ENCODE peak calls at places on chromosome 14, in six cellular contexts. B is GM12878, Q is A549, T is stomach, X is sigmoid colon, C is transverse colon. H is an unnamed sample. For H3K4me1, the result is how much of the 10 kb centered on the place peaks cover.

GRCh38 chr14:61872452-61872851 is 110.2 kb downstream of the SNAPC1 start:
- DNase-seq in B (peak), X (no peak), C (no peak), Q (no peak), T (no peak), H (no peak)

GRCh38 chr14:33271216-33271615 is 332.5 kb downstream of the NPAS3 start:
- DNase-seq in T (no peak), Q (no peak), B (no peak), X (no peak), C (no peak), H (no peak)

GRCh38 chr14:68297871-68298468 is 478.4 kb downstream of the RAD51B start:
- DNase-seq in T (no peak), Q (no peak), B (no peak), C (no peak), X (no peak), H (no peak)

GRCh38 chr14:53027031-53027430 is 76.2 kb upstream of the FERMT2 start:
- DNase-seq in Q (no peak), X (no peak), T (no peak), B (no peak), C (no peak), H (no peak)

GRCh38 chr14:63435204-63435603 is 108.0 kb downstream of the PPP2R5E start:
- DNase-seq in X (no peak), B (no peak), Q (no peak), T (no peak), C (no peak), H (no peak)

GRCh38 chr14:65321370-65321875 is 91.1 kb upstream of the FUT8 start:
- DNase-seq in T (no peak), X (no peak), Q (no peak), B (peak), C (no peak), H (no peak)

GRCh38 chr14:77613207-77613606 is 3.2 kb downstream of the SPTLC2 start:
- DNase-seq in T (no peak), Q (no peak), C (no peak), X (no peak), B (no peak), H (no peak)

GRCh38 chr14:33617154-33617553 is 333.7 kb downstream of the EGLN3 start:
- DNase-seq in C (no peak), T (no peak), X (no peak), Q (no peak), B (no peak), H (no peak)

GRCh38 chr14:38138581-38139138 is 69.0 kb upstream of the SSTR1 start:
- DNase-seq in C (no peak), Q (no peak), X (no peak), T (no peak), B (no peak), H (no peak)

GRCh38 chr14:55434805-55435174 is 5.6 kb downstream of the TBPL2 start:
- DNase-seq in C (no peak), T (no peak), X (no peak), Q (no peak), B (no peak), H (no peak)

GRCh38 chr14:22159049-22159448 is 430.0 kb downstream of the DAD1 start:
- DNase-seq in C (no peak), B (no peak), T (no peak), X (no peak), Q (no peak), H (no peak)

GRCh38 chr14:74207943-74208342 is 31.3 kb upstream of the VSX2 start:
- DNase-seq in C (no peak), T (no peak), B (no peak), Q (no peak), X (no peak), H (no peak)

GRCh38 chr14:89011327-89011726 is 186.9 kb downstream of the TTC8 start:
- DNase-seq in X (no peak), Q (no peak), C (no peak), B (no peak), T (no peak), H (no peak)

GRCh38 chr14:101181717-101182313 is 278.3 kb upstream of the RTL1 start:
- DNase-seq in Q (no peak), B (no peak), X (no peak), C (no peak), T (no peak), H (peak)

GRCh38 chr14:39219075-39219499 is 14.6 kb upstream of the MIA2 start:
- DNase-seq in T (no peak), Q (peak), B (no peak), C (no peak), X (no peak), H (no peak)

GRCh38 chr14:50830044-50830931 is 674 bp downstream of the NIN start:
- DNase-seq in T (peak), Q (peak), B (peak), X (peak), C (peak), H (peak)

GRCh38 chr14:32696325-32697101 is 242.2 kb upstream of the NPAS3 start:
- DNase-seq in Q (no peak), T (no peak), B (no peak), X (no peak), C (no peak), H (no peak)

GRCh38 chr14:88750413-88750812 is 42.3 kb downstream of the EML5 start:
- DNase-seq in C (no peak), T (no peak), X (no peak), Q (no peak), B (no peak), H (no peak)

GRCh38 chr14:91523972-91524371 is 13.9 kb upstream of the PPP4R3A start:
- DNase-seq in C (no peak), B (no peak), T (no peak), Q (no peak), X (no peak), H (no peak)

GRCh38 chr14:50000215-50001145 is 107.6 kb downstream of the ARF6 start:
- DNase-seq in X (peak), T (peak), C (peak), B (no peak), Q (no peak), H (peak)

GRCh38 chr14:50615566-50615965 is 52.5 kb downstream of the SAV1 start:
- DNase-seq in B (no peak), X (no peak), T (no peak), C (no peak), Q (no peak), H (no peak)

GRCh38 chr14:69043007-69043444 is 63.9 kb upstream of the ACTN1 start:
- DNase-seq in T (peak), B (no peak), X (no peak), Q (no peak), C (peak), H (peak)

GRCh38 chr14:22379727-22380126 is 209.3 kb downstream of the DAD1 start:
- DNase-seq in C (no peak), Q (no peak), T (no peak), B (no peak), X (no peak), H (no peak)

GRCh38 chr14:56150018-56150417 is 31.8 kb downstream of the PELI2 start:
- DNase-seq in X (no peak), Q (no peak), B (no peak), C (no peak), T (no peak), H (no peak)

GRCh38 chr14:99465288-99465687 is 15.4 kb downstream of the SETD3 start:
- DNase-seq in B (no peak), Q (no peak), C (no peak), T (no peak), X (no peak), H (no peak)

GRCh38 chr14:99468081-99468480 is 12.6 kb downstream of the SETD3 start:
- DNase-seq in B (no peak), C (peak), Q (no peak), X (no peak), T (no peak), H (no peak)

GRCh38 chr14:99468836-99469592 is 11.6 kb downstream of the SETD3 start:
- DNase-seq in T (no peak), X (no peak), Q (no peak), C (no peak), B (no peak), H (no peak)

GRCh38 chr14:99467338-99468075 is 13.2 kb downstream of the SETD3 start:
- DNase-seq in X (no peak), C (no peak), T (no peak), B (no peak), Q (no peak), H (no peak)

DNA sequence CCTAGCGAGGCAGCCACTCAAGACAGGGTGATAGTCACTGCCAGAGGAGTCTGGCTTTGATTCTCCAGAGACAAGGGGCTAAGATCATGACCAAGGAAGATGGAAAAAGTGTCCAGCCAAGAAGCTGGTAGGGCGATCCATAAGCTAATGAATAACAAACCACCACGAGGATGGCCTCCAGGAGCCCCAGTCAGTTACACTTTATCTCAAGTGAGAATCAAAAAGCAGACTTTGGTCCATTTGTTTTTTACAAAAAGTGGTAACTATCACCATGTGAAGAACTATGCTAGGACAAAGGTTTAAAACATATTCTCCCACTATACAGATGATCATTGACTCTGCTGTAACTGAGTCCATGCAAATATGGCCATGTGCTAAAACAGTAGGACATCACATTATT is 13.9 kb downstream of the SETD3 start:
- DNase-seq in B (no peak), X (no peak), T (no peak), C (no peak), Q (no peak), H (no peak)
- TF ChIP-seq CTCF in B (no peak), X (no peak), T (no peak), C (no peak), Q (no peak), H (no peak)

GRCh38 chr14:80468331-80469122 is 257.2 kb upstream of the DIO2 start:
- DNase-seq in X (no peak), C (no peak), B (no peak), Q (no peak), T (no peak), H (no peak)
- TF ChIP-seq EP300 in X (no peak), C (no peak), B (no peak), Q (no peak), T (no peak), H (no peak)

DNA sequence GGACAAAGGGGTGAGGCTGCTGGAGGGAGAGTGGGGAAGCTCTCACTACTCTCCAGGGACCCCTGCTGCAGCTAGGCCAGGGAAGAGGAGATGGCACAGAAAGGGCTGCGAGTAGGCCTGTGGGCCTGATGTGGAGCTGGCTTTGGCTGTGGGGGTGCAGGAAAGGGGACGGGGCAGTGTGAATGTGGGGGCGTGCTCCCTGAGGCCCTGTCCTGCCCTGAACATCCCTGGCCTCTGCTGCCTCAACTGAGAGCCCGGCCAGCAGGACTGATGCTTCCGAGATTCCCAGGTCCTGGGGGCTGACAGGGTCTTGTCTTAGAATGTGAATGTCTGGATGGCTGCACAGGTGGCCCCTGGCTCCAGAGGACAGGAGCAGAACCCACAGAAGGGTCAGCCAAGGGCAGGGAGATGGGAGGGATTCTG is 64.2 kb downstream of the CHGA start:
- DNase-seq in Q (no peak), T (no peak), B (no peak), X (no peak), C (no peak), H (no peak)
- H3K4me1 ChIP-seq in Q (under half), T (under half), B (under half), X (under half), C (under half), H (under half)

DNA sequence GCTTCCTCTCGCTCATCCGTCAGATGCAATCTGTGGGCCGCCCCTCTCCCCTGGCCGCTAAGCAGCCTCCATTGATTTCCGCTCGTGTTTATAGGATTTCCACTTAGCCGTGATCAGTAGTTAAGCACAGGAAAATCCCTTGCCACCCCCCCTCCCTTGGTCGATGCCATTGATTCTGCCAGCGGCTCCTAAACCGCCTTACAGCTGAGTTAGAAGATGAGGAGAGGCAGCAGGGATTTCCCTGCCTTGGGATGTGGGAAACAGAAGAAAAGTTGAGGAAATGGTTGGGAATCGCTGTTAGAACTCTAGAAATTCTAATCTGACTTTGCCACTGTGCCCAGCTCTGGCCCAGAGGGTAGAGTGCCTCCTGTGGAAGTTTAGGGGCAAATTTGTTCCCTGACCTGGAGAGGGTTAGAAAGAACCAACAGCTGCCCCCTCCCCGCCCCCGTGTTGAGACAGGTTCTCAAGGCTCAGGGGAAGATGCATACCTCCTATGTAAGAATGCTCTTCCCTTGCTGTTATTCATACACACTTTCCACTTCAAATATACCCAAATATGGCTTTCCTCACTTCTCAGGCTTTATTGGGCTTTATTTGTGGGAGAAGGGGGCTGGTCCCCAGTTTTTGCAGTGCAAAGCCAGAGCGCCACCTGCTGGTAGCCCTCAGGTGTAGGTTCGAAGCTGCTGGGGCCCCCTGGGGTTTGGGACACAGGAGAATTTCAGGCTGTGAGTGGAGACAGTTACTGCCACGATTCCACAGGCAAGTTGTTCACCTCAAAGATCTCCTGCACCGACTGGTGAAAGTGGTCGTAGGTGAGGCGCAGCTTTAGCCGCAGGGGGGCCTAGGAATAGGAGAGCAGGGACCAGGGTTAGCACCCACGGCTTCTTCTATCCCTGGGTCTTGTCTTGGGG is 3.2 kb downstream of the THTPA start:
- DNase-seq in C (peak), B (no peak), X (no peak), T (peak), Q (peak), H (peak)
- TF ChIP-seq CTCF in C (peak), B (peak), X (peak), T (peak), Q (peak), H (peak)

DNA sequence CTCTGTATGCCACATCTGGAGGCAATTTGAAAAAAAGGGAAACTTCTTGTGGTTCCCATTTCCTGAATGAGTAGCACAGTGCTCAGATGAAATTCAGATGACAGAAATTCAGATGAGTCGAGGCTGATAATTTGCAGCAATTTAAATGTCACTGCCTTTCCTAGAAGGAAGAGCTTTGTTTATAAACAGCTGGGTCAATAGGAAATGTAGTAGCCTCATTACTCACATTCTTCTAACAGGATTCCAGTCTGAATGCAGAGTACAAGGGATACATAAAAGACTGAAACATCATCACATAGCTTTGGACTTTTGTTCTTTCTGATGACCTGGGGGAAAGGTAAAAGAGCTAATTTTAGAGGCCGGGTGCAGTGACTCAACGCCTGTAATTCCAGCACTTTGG is 11.3 kb upstream of the DACT1 start:
- DNase-seq in C (no peak), T (no peak), B (no peak), Q (no peak), X (no peak), H (no peak)
- TF ChIP-seq EP300 in C (no peak), T (no peak), B (no peak), Q (no peak), X (no peak), H (no peak)

DNA sequence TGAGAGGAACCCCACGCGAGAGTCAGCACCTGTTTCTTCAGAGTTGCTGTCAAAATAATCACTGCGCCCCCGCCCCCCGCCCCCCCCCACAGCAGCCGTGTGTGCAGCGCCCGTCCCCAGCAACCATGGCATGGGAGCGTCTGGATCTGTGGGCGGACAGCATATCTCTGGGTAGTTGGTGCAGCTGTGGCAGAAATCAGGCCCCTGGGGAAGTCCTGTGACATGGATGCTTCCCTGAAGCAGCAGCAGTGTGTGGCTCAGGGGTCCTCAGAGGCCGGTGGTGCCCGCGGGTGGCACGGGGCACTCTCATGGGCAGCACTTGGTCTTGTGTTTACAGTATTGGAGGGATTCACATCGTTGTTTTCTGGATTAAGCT is 19.2 kb downstream of the XRCC3 start:
- DNase-seq in B (no peak), X (no peak), T (no peak), C (no peak), Q (no peak), H (no peak)
- H3K4me1 ChIP-seq in B (under half), X (under half), T (half or more), C (under half), Q (under half), H (under half)

DNA sequence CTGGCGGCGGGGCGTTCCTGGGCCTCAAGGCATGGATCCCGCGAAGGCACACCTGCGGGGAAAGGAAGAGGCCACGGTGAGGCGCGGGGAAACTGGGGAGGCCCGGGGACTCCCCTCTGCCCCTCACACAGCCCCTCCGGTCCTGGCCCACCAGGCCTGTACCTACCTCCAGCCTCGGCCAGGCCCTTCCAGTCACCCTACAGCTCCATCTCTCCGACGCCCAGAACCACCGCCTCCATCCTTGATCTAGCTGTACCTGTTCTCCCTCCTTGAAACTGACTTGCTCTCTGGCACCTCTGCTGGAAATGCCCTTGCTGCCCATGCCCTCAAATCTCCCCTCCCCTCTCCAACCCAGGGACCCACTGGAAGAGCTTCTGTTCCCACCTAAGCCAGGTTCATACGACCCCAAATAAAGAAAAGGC is 1.7 kb downstream of the ANKRD9 start:
- DNase-seq in Q (no peak), T (no peak), B (no peak), X (no peak), C (no peak), H (no peak)
- TF ChIP-seq CTCF in Q (no peak), T (no peak), B (no peak), X (no peak), C (peak), H (no peak)

DNA sequence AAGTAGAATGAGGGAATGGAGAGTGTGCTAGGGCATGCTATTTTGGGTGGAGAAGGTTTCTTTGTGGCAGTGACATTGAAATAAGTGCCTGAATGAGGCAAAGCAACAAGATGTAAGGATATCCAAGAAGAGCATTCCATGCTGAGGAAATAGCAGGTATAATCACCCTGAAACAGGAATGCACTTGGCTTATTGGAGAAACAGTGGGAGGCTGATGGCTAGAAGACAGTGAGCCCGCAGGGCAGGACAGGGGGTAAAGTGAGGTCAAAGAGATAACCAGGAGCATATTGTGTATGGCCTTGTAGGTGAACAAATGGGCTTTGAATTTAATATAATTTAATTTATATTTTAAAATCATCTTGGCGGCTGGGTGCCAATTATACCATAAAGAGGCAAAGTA is 877.0 kb downstream of the DIO2 start:
- DNase-seq in Q (no peak), B (no peak), C (no peak), X (no peak), T (no peak), H (no peak)
- TF ChIP-seq EP300 in Q (no peak), B (no peak), C (no peak), X (no peak), T (no peak), H (no peak)

DNA sequence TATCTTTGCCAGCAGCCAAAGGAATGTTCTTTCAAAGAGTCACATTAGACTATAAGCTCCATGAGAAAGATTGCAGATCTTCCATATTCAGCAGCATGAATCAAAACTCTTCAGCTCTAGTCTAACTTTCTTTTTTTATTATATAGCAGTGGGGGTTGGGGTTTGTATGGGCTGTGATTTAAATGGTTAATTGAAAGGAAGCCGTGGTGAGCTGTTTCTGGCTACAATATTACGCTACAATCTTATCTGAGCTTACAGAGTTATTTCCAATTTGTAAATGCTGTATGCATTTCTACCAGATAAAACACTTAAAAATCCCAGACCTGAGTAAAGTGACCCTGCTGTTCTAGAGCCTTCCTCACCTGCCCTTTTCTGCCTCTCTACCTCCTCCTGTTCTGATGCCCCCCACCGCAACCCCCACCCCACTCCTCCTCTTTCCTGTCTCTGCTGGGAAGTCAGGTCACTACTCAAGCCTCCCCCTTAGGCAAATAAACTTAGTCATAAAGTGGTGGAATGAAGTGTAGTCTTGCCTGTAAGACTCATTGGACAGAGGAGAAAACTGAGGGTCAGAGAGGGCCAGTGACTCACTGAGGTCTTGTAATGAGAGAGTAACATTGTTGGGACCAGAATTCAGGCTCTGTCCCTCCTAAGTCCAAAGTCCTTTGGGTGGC is 1089.5 kb downstream of the BCL11B start:
- DNase-seq in B (no peak), X (no peak), C (no peak), T (no peak), Q (no peak), H (no peak)
- H3K4me1 ChIP-seq in B (under half), X (under half), C (under half), T (under half), Q (under half), H (under half)